ENCODE peak calls at places on chromosomes 5 and 9, in seven cellular contexts. Z is GM23248, I is fibroblast of lung, J is cardiac muscle cell, L is ovary, Q is adipocyte, S is stomach. X is an unnamed sample.

GRCh38 chr5:31469466-31469865 is 62.4 kb downstream of the DROSHA start:
- DNase-seq in Z (no peak), Q (no peak), S (no peak), J (no peak), L (no peak), I (no peak), X (no peak)

GRCh38 chr5:138726848-138727247 is 26.4 kb upstream of the CTNNA1 start:
- DNase-seq in J (no peak), Z (no peak), S (no peak), L (no peak), I (no peak), Q (no peak), X (no peak)

GRCh38 chr5:164651544-164651943 is 1146.1 kb downstream of the MAT2B start:
- DNase-seq in Q (no peak), S (no peak), J (no peak), I (no peak), L (no peak), Z (no peak), X (no peak)

GRCh38 chr5:151477106-151477505 is 29.7 kb downstream of the SLC36A1 start:
- DNase-seq in I (peak; percentile 21), Z (peak; percentile 58), J (no peak), Q (peak; percentile 39), L (no peak), S (no peak), X (no peak)

GRCh38 chr5:34045996-34046395 is 3.0 kb upstream of the C1QTNF3 start:
- DNase-seq in S (no peak), Q (peak; percentile 61), Z (peak; percentile 79), J (no peak), I (peak; percentile 66), L (no peak), X (no peak)

GRCh38 chr9:79652598-79652997 is 80.8 kb downstream of the TLE4 start:
- DNase-seq in Q (no peak), Z (peak; percentile 24), L (no peak), J (no peak), I (no peak), S (no peak), X (no peak)

GRCh38 chr9:93654351-93654961 is 78.1 kb downstream of the PHF2 start:
- DNase-seq in L (no peak), Z (no peak), J (no peak), Q (no peak), S (no peak), I (no peak), X (no peak)

GRCh38 chr9:82790868-82791267 is 272.1 kb downstream of the RASEF start:
- DNase-seq in S (no peak), Z (no peak), J (no peak), Q (no peak), I (no peak), L (no peak), X (no peak)

GRCh38 chr5:80686757-80687156 is 32.0 kb upstream of the DHFR start:
- DNase-seq in I (peak; percentile 52), L (no peak), J (no peak), Q (peak; percentile 71), S (no peak), Z (peak; percentile 46), X (no peak)

GRCh38 chr9:27371382-27371781 is 74.4 kb upstream of the EQTN start:
- DNase-seq in J (no peak), Q (no peak), L (no peak), I (no peak), Z (no peak), S (peak; percentile 76), X (no peak)

GRCh38 chr9:97397220-97397619 is 14.7 kb upstream of the TDRD7 start:
- DNase-seq in L (no peak), I (no peak), Q (no peak), S (no peak), J (no peak), Z (peak; percentile 76), X (no peak)

GRCh38 chr5:89313044-89313443 is 430.1 kb upstream of the MEF2C start:
- DNase-seq in J (peak; percentile 50), I (peak; percentile 37), Z (peak; percentile 88), S (no peak), Q (peak; percentile 22), L (no peak), X (no peak)

GRCh38 chr9:19028835-19029451 is 4.1 kb downstream of the SAXO1 start:
- DNase-seq in Z (peak; percentile 80), J (peak; percentile 83), L (no peak), S (peak; percentile 41), Q (peak; percentile 90), I (peak; percentile 83), X (peak; percentile 60)

GRCh38 chr9:16139781-16140180 is 586.9 kb downstream of the CCDC171 start:
- DNase-seq in I (peak; percentile 48), S (no peak), J (no peak), Q (peak; percentile 22), Z (peak; percentile 9), L (peak; percentile 49), X (peak; percentile 54)

GRCh38 chr5:158538506-158539074 is 561.1 kb downstream of the EBF1 start:
- DNase-seq in Z (no peak), L (no peak), S (no peak), Q (no peak), I (no peak), J (no peak), X (no peak)

GRCh38 chr5:125093776-125094175 is 347.3 kb upstream of the ZNF608 start:
- DNase-seq in Q (peak; percentile 38), J (no peak), Z (peak; percentile 92), L (no peak), I (peak; percentile 52), S (no peak), X (no peak)

GRCh38 chr9:89865981-89866380 is 261.2 kb downstream of the GADD45G start:
- DNase-seq in S (no peak), I (no peak), L (no peak), J (no peak), Z (no peak), Q (no peak), X (no peak)

GRCh38 chr5:126594676-126595485 is at the start of gene ALDH7A1:
- DNase-seq in Q (peak; percentile 94), S (peak; percentile 89), Z (peak; percentile 89), J (peak; percentile 96), I (peak; percentile 95), L (peak; percentile 95), X (peak; percentile 92)

GRCh38 chr5:127386557-127386956 is 96.0 kb downstream of the MEGF10 start:
- DNase-seq in Q (peak; percentile 86), L (no peak), I (peak; percentile 64), J (no peak), Z (peak; percentile 54), S (no peak), X (no peak)

GRCh38 chr5:54889826-54890225 is 95.6 kb downstream of the ESM1 start:
- DNase-seq in Q (peak; percentile 83), S (no peak), J (peak; percentile 15), Z (peak; percentile 85), L (no peak), I (peak; percentile 50), X (no peak)

GRCh38 chr5:134111741-134112647 is 2.5 kb upstream of the TCF7 start:
- DNase-seq in J (no peak), I (no peak), L (no peak), Z (peak; percentile 77), Q (peak; percentile 23), S (no peak), X (no peak)

GRCh38 chr5:170606939-170607338 is 103.1 kb downstream of the KCNIP1 start:
- DNase-seq in I (no peak), J (no peak), L (no peak), Q (no peak), Z (no peak), S (no peak), X (no peak)

GRCh38 chr9:87657190-87657589 is 68.7 kb upstream of the CTSL start:
- DNase-seq in I (no peak), Q (no peak), L (no peak), S (no peak), Z (no peak), J (no peak), X (no peak)

GRCh38 chr9:134210511-134210907 is 46.1 kb upstream of the RNU6ATAC start:
- DNase-seq in Z (no peak), S (no peak), J (no peak), L (peak; percentile 21), Q (no peak), I (no peak), X (peak; percentile 17)

GRCh38 chr9:134210908-134211810 is 46.8 kb upstream of the RNU6ATAC start:
- DNase-seq in J (no peak), S (no peak), Q (no peak), Z (no peak), L (peak; percentile 61), I (no peak), X (peak; percentile 47)

GRCh38 chr9:134208310-134208841 is 44.0 kb upstream of the RNU6ATAC start:
- DNase-seq in J (no peak), Z (no peak), I (no peak), Q (no peak), S (no peak), L (peak; percentile 36), X (peak; percentile 82)

GRCh38 chr9:134208981-134209725 is 44.8 kb upstream of the RNU6ATAC start:
- DNase-seq in L (peak; percentile 8), Z (no peak), Q (no peak), S (no peak), J (no peak), I (no peak), X (no peak)

GRCh38 chr9:134209731-134210311 is 45.5 kb upstream of the RNU6ATAC start:
- DNase-seq in L (peak; percentile 17), J (no peak), S (no peak), Z (no peak), Q (no peak), I (no peak), X (no peak)
- H3K4me1 ChIP-seq in L (peaks cover 22% of the 10 kb centered on the region), J (peaks cover 15% of the 10 kb centered on the region), S (no peaks in the 10 kb centered on the region), Z (peaks cover 5% of the 10 kb centered on the region), Q (peaks cover 47% of the 10 kb centered on the region), I (peaks cover 3% of the 10 kb centered on the region), X (peaks cover 29% of the 10 kb centered on the region)

GRCh38 chr9:35500130-35500748 is 10.3 kb downstream of the RUSC2 start:
- DNase-seq in J (no peak), S (no peak), Z (peak; percentile 23), Q (no peak), I (no peak), L (no peak), X (no peak)
- H3K4me1 ChIP-seq in J (no peaks in the 10 kb centered on the region), S (peaks cover 15% of the 10 kb centered on the region), Z (peaks cover 48% of the 10 kb centered on the region), Q (peaks cover 41% of the 10 kb centered on the region), I (no peaks in the 10 kb centered on the region), L (peaks cover 3% of the 10 kb centered on the region), X (peaks cover 45% of the 10 kb centered on the region)

GRCh38 chr5:132873119-132873929 is at the start of gene LEAP2:
- DNase-seq in Q (no peak), L (no peak), S (peak; percentile 39), J (peak; percentile 5), I (no peak), Z (peak; percentile 20), X (peak; percentile 29)
- H3K4me1 ChIP-seq in Q (peaks cover 25% of the 10 kb centered on the region), L (no peaks in the 10 kb centered on the region), S (peaks cover 19% of the 10 kb centered on the region), J (peaks cover 41% of the 10 kb centered on the region), I (peaks cover 5% of the 10 kb centered on the region), Z (peaks cover 18% of the 10 kb centered on the region), X (peaks cover 18% of the 10 kb centered on the region)

DNA sequence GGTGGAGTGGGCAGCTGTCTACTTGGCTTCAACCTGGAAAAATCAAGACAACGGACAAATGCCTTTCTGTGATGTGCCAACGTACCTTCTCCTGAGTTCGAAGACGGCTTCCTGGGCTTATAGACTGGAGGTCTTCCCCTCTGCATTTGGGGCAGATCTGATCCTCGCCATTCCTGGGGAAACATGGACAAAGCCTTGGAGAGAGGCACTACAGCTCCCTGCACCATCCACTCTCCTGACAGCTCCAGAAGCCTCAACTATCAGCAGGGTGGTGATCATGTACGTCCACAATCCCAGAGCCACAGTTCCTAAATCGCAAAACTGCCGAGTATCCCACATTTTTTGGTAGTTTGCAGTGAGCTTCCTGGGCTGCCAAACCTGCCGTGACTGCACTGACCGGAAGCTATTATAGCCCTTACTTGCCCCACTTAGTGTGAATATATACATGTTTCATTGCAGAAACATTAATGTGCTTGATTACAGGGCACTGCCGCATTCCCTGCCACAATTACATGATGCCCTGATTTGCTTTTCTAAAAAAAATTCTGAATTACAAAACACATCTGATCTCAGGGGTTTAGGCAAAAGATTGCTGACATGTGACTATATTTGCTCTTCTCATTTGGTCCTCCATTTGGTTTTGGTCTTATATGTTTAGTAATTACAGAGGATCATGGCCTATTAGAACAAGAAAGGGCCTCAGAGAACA is 2.8 kb downstream of the TRAF1 start:
- DNase-seq in Q (no peak), J (no peak), S (no peak), I (no peak), Z (no peak), L (no peak), X (no peak)
- H3K4me1 ChIP-seq in Q (peaks cover 40% of the 10 kb centered on the region), J (peaks cover 36% of the 10 kb centered on the region), S (peaks cover 15% of the 10 kb centered on the region), I (peaks cover 8% of the 10 kb centered on the region), Z (peaks cover 21% of the 10 kb centered on the region), L (peaks cover 2% of the 10 kb centered on the region), X (peaks cover 8% of the 10 kb centered on the region)